ENCODE peak calls at places on chromosomes 16 and 17, in eight cellular contexts. One of them, this sample, is unnamed. For H3K4me1, the result is how much of the 10 kb centered on the place peaks cover.

GRCh38 chr16:85417156-85417860 is 195.8 kb upstream of the GSE1 start:
- DNase-seq in CD8-positive, alpha-beta memory T cell: no peak
- DNase-seq in body of pancreas: peak
- DNase-seq in effector memory CD4-positive, alpha-beta T cell: no peak
- DNase-seq in heart left ventricle: no peak
- DNase-seq in A549: no peak
- DNase-seq in K562: no peak
- DNase-seq in ovary: peak
- DNase-seq in this sample: no peak

GRCh38 chr17:10270258-10270657 is 71.9 kb upstream of the GAS7 start:
- DNase-seq in CD8-positive, alpha-beta memory T cell: no peak
- DNase-seq in body of pancreas: no peak
- DNase-seq in effector memory CD4-positive, alpha-beta T cell: no peak
- DNase-seq in heart left ventricle: no peak
- DNase-seq in A549: no peak
- DNase-seq in K562: no peak
- DNase-seq in ovary: no peak
- DNase-seq in this sample: no peak

GRCh38 chr17:33366998-33367397 is 73.9 kb upstream of the ASIC2 start:
- DNase-seq in CD8-positive, alpha-beta memory T cell: no peak
- DNase-seq in body of pancreas: no peak
- DNase-seq in effector memory CD4-positive, alpha-beta T cell: no peak
- DNase-seq in heart left ventricle: no peak
- DNase-seq in A549: no peak
- DNase-seq in K562: no peak
- DNase-seq in ovary: no peak
- DNase-seq in this sample: no peak

GRCh38 chr16:71631776-71632175 is 5.8 kb downstream of the MARVELD3 start:
- DNase-seq in CD8-positive, alpha-beta memory T cell: no peak
- DNase-seq in body of pancreas: no peak
- DNase-seq in effector memory CD4-positive, alpha-beta T cell: no peak
- DNase-seq in heart left ventricle: no peak
- DNase-seq in A549: no peak
- DNase-seq in K562: no peak
- DNase-seq in ovary: no peak
- DNase-seq in this sample: no peak

GRCh38 chr17:13076905-13077304 is 59.1 kb upstream of the ELAC2 start:
- DNase-seq in CD8-positive, alpha-beta memory T cell: no peak
- DNase-seq in body of pancreas: no peak
- DNase-seq in effector memory CD4-positive, alpha-beta T cell: no peak
- DNase-seq in heart left ventricle: no peak
- DNase-seq in A549: no peak
- DNase-seq in K562: no peak
- DNase-seq in ovary: no peak
- DNase-seq in this sample: no peak

GRCh38 chr17:28182559-28182958 is 136.4 kb upstream of the TMEM97 start:
- DNase-seq in CD8-positive, alpha-beta memory T cell: no peak
- DNase-seq in body of pancreas: no peak
- DNase-seq in effector memory CD4-positive, alpha-beta T cell: no peak
- DNase-seq in heart left ventricle: no peak
- DNase-seq in A549: no peak
- DNase-seq in K562: no peak
- DNase-seq in ovary: no peak
- DNase-seq in this sample: no peak

GRCh38 chr16:47053895-47054294 is 80.4 kb upstream of the DNAJA2 start:
- DNase-seq in CD8-positive, alpha-beta memory T cell: no peak
- DNase-seq in body of pancreas: no peak
- DNase-seq in effector memory CD4-positive, alpha-beta T cell: no peak
- DNase-seq in heart left ventricle: no peak
- DNase-seq in A549: no peak
- DNase-seq in K562: no peak
- DNase-seq in ovary: no peak
- DNase-seq in this sample: no peak

GRCh38 chr17:57388326-57388725 is 132.0 kb downstream of the MSI2 start:
- DNase-seq in CD8-positive, alpha-beta memory T cell: no peak
- DNase-seq in body of pancreas: no peak
- DNase-seq in effector memory CD4-positive, alpha-beta T cell: no peak
- DNase-seq in heart left ventricle: no peak
- DNase-seq in A549: no peak
- DNase-seq in K562: no peak
- DNase-seq in ovary: no peak
- DNase-seq in this sample: no peak

GRCh38 chr17:59361916-59362810 is 30.7 kb downstream of the YPEL2 start:
- DNase-seq in CD8-positive, alpha-beta memory T cell: peak
- DNase-seq in body of pancreas: no peak
- DNase-seq in effector memory CD4-positive, alpha-beta T cell: no peak
- DNase-seq in heart left ventricle: no peak
- DNase-seq in A549: no peak
- DNase-seq in K562: no peak
- DNase-seq in ovary: no peak
- DNase-seq in this sample: peak

GRCh38 chr17:75539969-75540729 is 14.7 kb downstream of the LLGL2 start:
- DNase-seq in CD8-positive, alpha-beta memory T cell: no peak
- DNase-seq in body of pancreas: no peak
- DNase-seq in effector memory CD4-positive, alpha-beta T cell: no peak
- DNase-seq in heart left ventricle: no peak
- DNase-seq in A549: no peak
- DNase-seq in K562: no peak
- DNase-seq in ovary: no peak
- DNase-seq in this sample: no peak

GRCh38 chr17:7440113-7440822 is 956 bp downstream of the FGF11 start:
- DNase-seq in CD8-positive, alpha-beta memory T cell: peak
- DNase-seq in body of pancreas: peak
- DNase-seq in effector memory CD4-positive, alpha-beta T cell: no peak
- DNase-seq in heart left ventricle: peak
- DNase-seq in A549: peak
- DNase-seq in K562: peak
- DNase-seq in ovary: peak
- DNase-seq in this sample: peak

GRCh38 chr17:10149573-10150399 is 48.6 kb downstream of the GAS7 start:
- DNase-seq in CD8-positive, alpha-beta memory T cell: peak
- DNase-seq in body of pancreas: no peak
- DNase-seq in effector memory CD4-positive, alpha-beta T cell: no peak
- DNase-seq in heart left ventricle: no peak
- DNase-seq in A549: peak
- DNase-seq in K562: peak
- DNase-seq in ovary: no peak
- DNase-seq in this sample: peak

GRCh38 chr16:17271687-17272086 is 199.1 kb downstream of the XYLT1 start:
- DNase-seq in CD8-positive, alpha-beta memory T cell: no peak
- DNase-seq in body of pancreas: peak
- DNase-seq in effector memory CD4-positive, alpha-beta T cell: no peak
- DNase-seq in heart left ventricle: no peak
- DNase-seq in A549: no peak
- DNase-seq in K562: no peak
- DNase-seq in ovary: peak
- DNase-seq in this sample: no peak

GRCh38 chr16:23537390-23537789 is 19.8 kb downstream of the EARS2 start:
- DNase-seq in CD8-positive, alpha-beta memory T cell: no peak
- DNase-seq in body of pancreas: no peak
- DNase-seq in effector memory CD4-positive, alpha-beta T cell: no peak
- DNase-seq in heart left ventricle: no peak
- DNase-seq in A549: no peak
- DNase-seq in K562: no peak
- DNase-seq in ovary: no peak
- DNase-seq in this sample: no peak

GRCh38 chr17:76866203-76866602 is 2.0 kb upstream of the MGAT5B start:
- DNase-seq in CD8-positive, alpha-beta memory T cell: no peak
- DNase-seq in body of pancreas: no peak
- DNase-seq in effector memory CD4-positive, alpha-beta T cell: no peak
- DNase-seq in heart left ventricle: no peak
- DNase-seq in A549: no peak
- DNase-seq in K562: no peak
- DNase-seq in ovary: no peak
- DNase-seq in this sample: no peak

GRCh38 chr17:33039874-33040273 is 48.2 kb downstream of the SPACA3 start:
- DNase-seq in CD8-positive, alpha-beta memory T cell: no peak
- DNase-seq in body of pancreas: no peak
- DNase-seq in effector memory CD4-positive, alpha-beta T cell: no peak
- DNase-seq in heart left ventricle: no peak
- DNase-seq in A549: peak
- DNase-seq in K562: no peak
- DNase-seq in ovary: no peak
- DNase-seq in this sample: peak

GRCh38 chr16:27515874-27516353 is 33.8 kb downstream of the GTF3C1 start:
- DNase-seq in CD8-positive, alpha-beta memory T cell: no peak
- DNase-seq in body of pancreas: peak
- DNase-seq in effector memory CD4-positive, alpha-beta T cell: no peak
- DNase-seq in heart left ventricle: peak
- DNase-seq in A549: peak
- DNase-seq in K562: peak
- DNase-seq in ovary: no peak
- DNase-seq in this sample: peak

GRCh38 chr16:3637371-3637923 is 17.0 kb upstream of the DNASE1 start:
- DNase-seq in CD8-positive, alpha-beta memory T cell: no peak
- DNase-seq in body of pancreas: no peak
- DNase-seq in effector memory CD4-positive, alpha-beta T cell: no peak
- DNase-seq in heart left ventricle: no peak
- DNase-seq in A549: no peak
- DNase-seq in K562: no peak
- DNase-seq in ovary: no peak
- DNase-seq in this sample: no peak

GRCh38 chr17:40347319-40348135 is 17.0 kb downstream of the GJD3 start:
- DNase-seq in CD8-positive, alpha-beta memory T cell: no peak
- DNase-seq in body of pancreas: no peak
- DNase-seq in effector memory CD4-positive, alpha-beta T cell: no peak
- DNase-seq in heart left ventricle: no peak
- DNase-seq in A549: no peak
- DNase-seq in K562: peak
- DNase-seq in ovary: no peak
- DNase-seq in this sample: no peak

DNA sequence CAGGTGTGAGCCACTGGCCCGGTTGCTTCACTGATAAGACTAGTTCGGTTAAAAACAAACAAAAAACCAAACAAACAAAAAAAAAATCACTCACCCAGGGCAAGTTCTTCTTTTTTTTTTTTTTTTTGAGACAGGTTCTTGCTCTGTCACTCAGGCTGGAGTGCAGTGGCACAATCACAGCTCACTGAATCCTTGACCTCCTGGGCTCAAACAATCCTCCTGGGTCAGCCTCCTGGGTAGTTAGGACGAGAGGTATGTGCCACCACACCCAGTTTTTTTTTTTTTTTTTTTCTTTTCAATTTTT is 119.5 kb upstream of the CORO6 start:
- DNase-seq in CD8-positive, alpha-beta memory T cell: no peak
- DNase-seq in body of pancreas: no peak
- DNase-seq in effector memory CD4-positive, alpha-beta T cell: no peak
- DNase-seq in heart left ventricle: no peak
- DNase-seq in A549: no peak
- DNase-seq in K562: no peak
- DNase-seq in ovary: no peak
- DNase-seq in this sample: no peak
- H3K4me1 ChIP-seq in CD8-positive, alpha-beta memory T cell: under half
- H3K4me1 ChIP-seq in body of pancreas: under half
- H3K4me1 ChIP-seq in effector memory CD4-positive, alpha-beta T cell: under half
- H3K4me1 ChIP-seq in heart left ventricle: under half
- H3K4me1 ChIP-seq in A549: under half
- H3K4me1 ChIP-seq in K562: under half
- H3K4me1 ChIP-seq in ovary: under half
- H3K4me1 ChIP-seq in this sample: under half

GRCh38 chr17:4163951-4164350 is 21.0 kb downstream of the CYB5D2 start:
- DNase-seq in CD8-positive, alpha-beta memory T cell: no peak
- DNase-seq in body of pancreas: no peak
- DNase-seq in effector memory CD4-positive, alpha-beta T cell: no peak
- DNase-seq in heart left ventricle: no peak
- DNase-seq in A549: peak
- DNase-seq in K562: peak
- DNase-seq in ovary: peak
- DNase-seq in this sample: no peak
- H3K27ac ChIP-seq in CD8-positive, alpha-beta memory T cell: no peak
- H3K27ac ChIP-seq in body of pancreas: no peak
- H3K27ac ChIP-seq in effector memory CD4-positive, alpha-beta T cell: no peak
- H3K27ac ChIP-seq in heart left ventricle: no peak
- H3K27ac ChIP-seq in A549: peak
- H3K27ac ChIP-seq in K562: no peak
- H3K27ac ChIP-seq in ovary: no peak
- H3K27ac ChIP-seq in this sample: no peak

DNA sequence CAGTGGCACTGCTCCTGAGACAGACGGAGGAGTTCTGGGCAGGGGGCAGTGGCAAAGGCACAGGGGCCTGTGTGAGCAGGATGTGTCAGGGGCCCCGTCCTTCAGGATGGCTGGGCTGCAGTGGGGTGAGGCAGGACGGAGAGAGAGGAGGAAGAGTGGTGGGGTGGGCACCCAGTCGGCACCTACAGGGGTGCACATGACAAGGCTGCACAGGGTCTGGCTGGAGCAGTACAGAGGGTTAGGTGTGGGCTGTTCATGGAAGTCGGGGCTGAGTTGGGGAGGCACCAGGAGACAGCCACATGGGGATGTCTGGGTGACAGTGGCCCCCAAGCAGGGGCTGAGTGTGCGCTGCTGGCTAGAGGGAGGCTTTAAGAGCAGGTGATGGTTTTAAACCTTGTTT is 106.0 kb downstream of the RAB11FIP4 start:
- DNase-seq in CD8-positive, alpha-beta memory T cell: no peak
- DNase-seq in body of pancreas: no peak
- DNase-seq in effector memory CD4-positive, alpha-beta T cell: no peak
- DNase-seq in heart left ventricle: no peak
- DNase-seq in A549: no peak
- DNase-seq in K562: no peak
- DNase-seq in ovary: no peak
- DNase-seq in this sample: no peak
- H3K4me1 ChIP-seq in CD8-positive, alpha-beta memory T cell: half or more
- H3K4me1 ChIP-seq in body of pancreas: half or more
- H3K4me1 ChIP-seq in effector memory CD4-positive, alpha-beta T cell: half or more
- H3K4me1 ChIP-seq in heart left ventricle: under half
- H3K4me1 ChIP-seq in A549: under half
- H3K4me1 ChIP-seq in K562: half or more
- H3K4me1 ChIP-seq in ovary: under half
- H3K4me1 ChIP-seq in this sample: under half

GRCh38 chr17:39209317-39210092 is 9.4 kb downstream of the RPL19 start:
- DNase-seq in CD8-positive, alpha-beta memory T cell: peak
- DNase-seq in body of pancreas: peak
- DNase-seq in effector memory CD4-positive, alpha-beta T cell: peak
- DNase-seq in heart left ventricle: peak
- DNase-seq in A549: no peak
- DNase-seq in K562: peak
- DNase-seq in ovary: peak
- DNase-seq in this sample: no peak

GRCh38 chr17:39208136-39208535 is 8.1 kb downstream of the RPL19 start:
- DNase-seq in CD8-positive, alpha-beta memory T cell: no peak
- DNase-seq in body of pancreas: no peak
- DNase-seq in effector memory CD4-positive, alpha-beta T cell: no peak
- DNase-seq in heart left ventricle: no peak
- DNase-seq in A549: no peak
- DNase-seq in K562: no peak
- DNase-seq in ovary: no peak
- DNase-seq in this sample: no peak

GRCh38 chr17:39212200-39212810 is 12.2 kb downstream of the RPL19 start:
- DNase-seq in CD8-positive, alpha-beta memory T cell: no peak
- DNase-seq in body of pancreas: no peak
- DNase-seq in effector memory CD4-positive, alpha-beta T cell: no peak
- DNase-seq in heart left ventricle: no peak
- DNase-seq in A549: no peak
- DNase-seq in K562: no peak
- DNase-seq in ovary: no peak
- DNase-seq in this sample: no peak

GRCh38 chr17:39208893-39209292 is 8.8 kb downstream of the RPL19 start:
- DNase-seq in CD8-positive, alpha-beta memory T cell: no peak
- DNase-seq in body of pancreas: no peak
- DNase-seq in effector memory CD4-positive, alpha-beta T cell: no peak
- DNase-seq in heart left ventricle: no peak
- DNase-seq in A549: peak
- DNase-seq in K562: no peak
- DNase-seq in ovary: no peak
- DNase-seq in this sample: no peak

GRCh38 chr17:39210093-39210434 is 10.0 kb downstream of the RPL19 start:
- DNase-seq in CD8-positive, alpha-beta memory T cell: no peak
- DNase-seq in body of pancreas: no peak
- DNase-seq in effector memory CD4-positive, alpha-beta T cell: no peak
- DNase-seq in heart left ventricle: no peak
- DNase-seq in A549: no peak
- DNase-seq in K562: no peak
- DNase-seq in ovary: no peak
- DNase-seq in this sample: no peak
- H3K27ac ChIP-seq in CD8-positive, alpha-beta memory T cell: no peak
- H3K27ac ChIP-seq in body of pancreas: no peak
- H3K27ac ChIP-seq in effector memory CD4-positive, alpha-beta T cell: no peak
- H3K27ac ChIP-seq in heart left ventricle: no peak
- H3K27ac ChIP-seq in A549: peak
- H3K27ac ChIP-seq in K562: no peak
- H3K27ac ChIP-seq in ovary: no peak
- H3K27ac ChIP-seq in this sample: no peak

This sample was measured in mammary epithelial cell.